ENCODE peak calls at places on chromosomes 5 and 9, in eight cellular contexts. V is HEK293T; G is ovary; J is activated CD4-positive, alpha-beta T cell treated with anti-CD3 and anti-CD28 coated beads for 36 hours; Q is EH; S is naive thymus-derived CD4-positive, alpha-beta T cell; A is MM.1S; P is spleen. X is an unnamed sample.

GRCh38 chr9:92617195-92617813 is 52.6 kb downstream of the IPPK start:
- DNase-seq in G (peak; percentile 19), S (no peak), J (no peak), P (no peak), V (no peak), Q (no peak), A (no peak), X (no peak)

GRCh38 chr9:109430231-109430630 is 67.9 kb downstream of the PTPN3 start:
- DNase-seq in J (no peak), A (no peak), S (no peak), P (no peak), Q (no peak), V (no peak), G (no peak), X (no peak)

GRCh38 chr5:139204196-139204595 is 6.0 kb upstream of the SIL1 start:
- DNase-seq in J (no peak), V (no peak), G (no peak), Q (peak; percentile 59), P (no peak), A (no peak), S (no peak), X (no peak)

GRCh38 chr9:123329329-123329955 is 26.6 kb upstream of the CRB2 start:
- DNase-seq in S (no peak), J (peak; percentile 37), G (no peak), Q (peak; percentile 47), A (peak; percentile 46), P (no peak), V (no peak), X (no peak)

GRCh38 chr5:59766394-59766793 is 127.1 kb downstream of the PDE4D start:
- DNase-seq in J (no peak), S (no peak), A (no peak), V (no peak), P (no peak), Q (no peak), G (no peak), X (peak; percentile 53)

GRCh38 chr5:39420482-39421145 is 4.2 kb downstream of the DAB2 start:
- DNase-seq in G (peak; percentile 76), V (no peak), J (no peak), A (no peak), S (no peak), P (no peak), Q (peak; percentile 96), X (peak; percentile 76)

GRCh38 chr9:126411225-126411947 is 84.8 kb downstream of the MVB12B start:
- DNase-seq in J (peak; percentile 62), P (peak; percentile 41), G (no peak), Q (no peak), V (no peak), S (peak; percentile 65), A (peak; percentile 85), X (no peak)

GRCh38 chr9:134384811-134385479 is 58.7 kb downstream of the RXRA start:
- DNase-seq in J (no peak), P (no peak), V (no peak), G (no peak), S (no peak), Q (peak; percentile 37), A (no peak), X (no peak)

GRCh38 chr9:91186311-91187101 is 175.2 kb downstream of the AUH start:
- DNase-seq in S (no peak), G (no peak), J (peak; percentile 55), A (no peak), V (no peak), P (no peak), Q (peak; percentile 53), X (no peak)

GRCh38 chr5:55853818-55854217 is 2.7 kb downstream of the IL31RA start:
- DNase-seq in S (no peak), J (no peak), A (no peak), P (no peak), G (no peak), V (no peak), Q (peak; percentile 75), X (no peak)

GRCh38 chr5:148179234-148179824 is 11.0 kb downstream of the SPINK14 start:
- DNase-seq in V (peak; percentile 11), A (peak; percentile 76), P (no peak), Q (peak; percentile 58), S (peak; percentile 32), J (no peak), G (no peak), X (no peak)

GRCh38 chr5:168647083-168647482 is 67.9 kb upstream of the PANK3 start:
- DNase-seq in Q (peak; percentile 55), P (no peak), V (no peak), G (no peak), J (no peak), A (no peak), S (no peak), X (no peak)

X was measured in psoas muscle.